ENCODE peak calls at places on chromosomes 16 and 17, in ten cellular contexts. One of them, this sample, is unnamed.
A peak's percentile ranks its signal among the peaks of the same experiment; 100 is the strongest.

GRCh38 chr17:76195281-76196096 is 44.8 kb downstream of the RNF157 start:
- DNase-seq in fibroblast of mammary gland: no peak
- DNase-seq in cardiac fibroblast: no peak
- DNase-seq in lower leg skin: no peak
- DNase-seq in activated naive CD4-positive, alpha-beta T cell treated with Interleukin-2 at 50 U/mL for 16 hours: no peak
- DNase-seq in D721Med: no peak
- DNase-seq in transverse colon: no peak
- DNase-seq in stimulated activated CD8-positive, alpha-beta memory T cell treated with anti-CD3 and anti-CD28 coated beads, Interleukin-12 subunit alpha, Interleukin-12 subunit beta, amount 100 ng/mL, for 4 hours: no peak
- DNase-seq in EH: no peak
- DNase-seq in C1 segment of cervical spinal cord: no peak
- DNase-seq in this sample: no peak

GRCh38 chr17:64635647-64636305 is 26.3 kb downstream of the SMURF2 start:
- DNase-seq in stimulated activated CD8-positive, alpha-beta memory T cell treated with anti-CD3 and anti-CD28 coated beads, Interleukin-12 subunit alpha, Interleukin-12 subunit beta, amount 100 ng/mL, for 4 hours: no peak
- DNase-seq in activated naive CD4-positive, alpha-beta T cell treated with Interleukin-2 at 50 U/mL for 16 hours: no peak
- DNase-seq in fibroblast of mammary gland: peak; percentile 88
- DNase-seq in lower leg skin: no peak
- DNase-seq in D721Med: no peak
- DNase-seq in transverse colon: no peak
- DNase-seq in C1 segment of cervical spinal cord: no peak
- DNase-seq in cardiac fibroblast: peak; percentile 77
- DNase-seq in EH: peak; percentile 94
- DNase-seq in this sample: peak; percentile 88

GRCh38 chr16:79863128-79864031 is 262.8 kb upstream of the MAF start:
- DNase-seq in lower leg skin: no peak
- DNase-seq in EH: no peak
- DNase-seq in cardiac fibroblast: no peak
- DNase-seq in fibroblast of mammary gland: no peak
- DNase-seq in D721Med: no peak
- DNase-seq in activated naive CD4-positive, alpha-beta T cell treated with Interleukin-2 at 50 U/mL for 16 hours: no peak
- DNase-seq in C1 segment of cervical spinal cord: no peak
- DNase-seq in transverse colon: no peak
- DNase-seq in stimulated activated CD8-positive, alpha-beta memory T cell treated with anti-CD3 and anti-CD28 coated beads, Interleukin-12 subunit alpha, Interleukin-12 subunit beta, amount 100 ng/mL, for 4 hours: no peak
- DNase-seq in this sample: no peak

GRCh38 chr16:48537909-48538745 is 71.9 kb downstream of the N4BP1 start:
- DNase-seq in activated naive CD4-positive, alpha-beta T cell treated with Interleukin-2 at 50 U/mL for 16 hours: no peak
- DNase-seq in fibroblast of mammary gland: peak; percentile 42
- DNase-seq in C1 segment of cervical spinal cord: peak; percentile 32
- DNase-seq in lower leg skin: no peak
- DNase-seq in cardiac fibroblast: peak; percentile 72
- DNase-seq in D721Med: no peak
- DNase-seq in EH: no peak
- DNase-seq in transverse colon: peak; percentile 54
- DNase-seq in stimulated activated CD8-positive, alpha-beta memory T cell treated with anti-CD3 and anti-CD28 coated beads, Interleukin-12 subunit alpha, Interleukin-12 subunit beta, amount 100 ng/mL, for 4 hours: no peak
- DNase-seq in this sample: no peak

GRCh38 chr16:54489225-54489781 is 202.7 kb upstream of the IRX3 start:
- DNase-seq in stimulated activated CD8-positive, alpha-beta memory T cell treated with anti-CD3 and anti-CD28 coated beads, Interleukin-12 subunit alpha, Interleukin-12 subunit beta, amount 100 ng/mL, for 4 hours: no peak
- DNase-seq in activated naive CD4-positive, alpha-beta T cell treated with Interleukin-2 at 50 U/mL for 16 hours: no peak
- DNase-seq in D721Med: no peak
- DNase-seq in EH: no peak
- DNase-seq in fibroblast of mammary gland: no peak
- DNase-seq in transverse colon: peak; percentile 82
- DNase-seq in cardiac fibroblast: peak; percentile 44
- DNase-seq in C1 segment of cervical spinal cord: no peak
- DNase-seq in lower leg skin: no peak
- DNase-seq in this sample: no peak

GRCh38 chr17:75084039-75084660 is 3.6 kb upstream of the SLC16A5 start:
- DNase-seq in activated naive CD4-positive, alpha-beta T cell treated with Interleukin-2 at 50 U/mL for 16 hours: no peak
- DNase-seq in C1 segment of cervical spinal cord: no peak
- DNase-seq in stimulated activated CD8-positive, alpha-beta memory T cell treated with anti-CD3 and anti-CD28 coated beads, Interleukin-12 subunit alpha, Interleukin-12 subunit beta, amount 100 ng/mL, for 4 hours: no peak
- DNase-seq in transverse colon: no peak
- DNase-seq in lower leg skin: no peak
- DNase-seq in D721Med: no peak
- DNase-seq in fibroblast of mammary gland: no peak
- DNase-seq in EH: peak; percentile 44
- DNase-seq in cardiac fibroblast: peak; percentile 83
- DNase-seq in this sample: no peak

GRCh38 chr17:41680426-41681040 is 8.2 kb upstream of the EIF1 start:
- DNase-seq in cardiac fibroblast: no peak
- DNase-seq in stimulated activated CD8-positive, alpha-beta memory T cell treated with anti-CD3 and anti-CD28 coated beads, Interleukin-12 subunit alpha, Interleukin-12 subunit beta, amount 100 ng/mL, for 4 hours: no peak
- DNase-seq in lower leg skin: no peak
- DNase-seq in fibroblast of mammary gland: no peak
- DNase-seq in C1 segment of cervical spinal cord: no peak
- DNase-seq in D721Med: no peak
- DNase-seq in EH: no peak
- DNase-seq in transverse colon: no peak
- DNase-seq in activated naive CD4-positive, alpha-beta T cell treated with Interleukin-2 at 50 U/mL for 16 hours: no peak
- DNase-seq in this sample: no peak

GRCh38 chr16:68128577-68129305 is 43.6 kb downstream of the NFATC3 start:
- DNase-seq in activated naive CD4-positive, alpha-beta T cell treated with Interleukin-2 at 50 U/mL for 16 hours: no peak
- DNase-seq in fibroblast of mammary gland: no peak
- DNase-seq in stimulated activated CD8-positive, alpha-beta memory T cell treated with anti-CD3 and anti-CD28 coated beads, Interleukin-12 subunit alpha, Interleukin-12 subunit beta, amount 100 ng/mL, for 4 hours: no peak
- DNase-seq in D721Med: no peak
- DNase-seq in transverse colon: no peak
- DNase-seq in cardiac fibroblast: peak; percentile 50
- DNase-seq in EH: peak; percentile 54
- DNase-seq in lower leg skin: no peak
- DNase-seq in C1 segment of cervical spinal cord: no peak
- DNase-seq in this sample: peak; percentile 4